ENCODE peak calls at places on chromosomes 5 and 9, in six cellular contexts. U is cardiac fibroblast, Q is astrocyte, Z is lower lobe of right lung, T is colonic mucosa, G is AG04449. B is an unnamed sample.
A peak's percentile ranks its signal among the peaks of the same experiment; 100 is the strongest.

GRCh38 chr5:80437326-80437725 is 29.5 kb downstream of the ZFYVE16 start:
- DNase-seq in T (no peak), Q (no peak), Z (no peak), U (no peak), G (no peak), B (no peak)

GRCh38 chr5:60287174-60287771 is 393.7 kb upstream of the PDE4D start:
- DNase-seq in T (peak; percentile 43), U (peak; percentile 39), G (no peak), Z (peak; percentile 76), Q (peak; percentile 31), B (peak; percentile 57)

GRCh38 chr9:123390337-123391135 is 34.5 kb downstream of the CRB2 start:
- DNase-seq in Q (no peak), U (no peak), G (no peak), Z (no peak), T (no peak), B (no peak)

GRCh38 chr9:27088981-27089380 is 20.0 kb upstream of the TEK start:
- DNase-seq in U (peak; percentile 86), Q (peak; percentile 87), Z (no peak), G (peak; percentile 69), T (no peak), B (peak; percentile 87)

GRCh38 chr5:180176191-180176590 is 32.8 kb downstream of the RASGEF1C start:
- DNase-seq in Q (no peak), G (no peak), U (no peak), Z (no peak), T (peak; percentile 7), B (no peak)

GRCh38 chr9:36928210-36928609 is 105.9 kb downstream of the PAX5 start:
- DNase-seq in G (no peak), Z (no peak), T (no peak), U (no peak), Q (no peak), B (no peak)

GRCh38 chr9:127175319-127175715 is 52.9 kb upstream of the ANGPTL2 start:
- DNase-seq in U (no peak), T (no peak), G (no peak), Z (no peak), Q (no peak), B (no peak)

GRCh38 chr5:136222575-136223235 is 29.7 kb upstream of the SMIM32 start:
- DNase-seq in G (no peak), Z (no peak), U (no peak), Q (no peak), T (no peak), B (no peak)

DNA sequence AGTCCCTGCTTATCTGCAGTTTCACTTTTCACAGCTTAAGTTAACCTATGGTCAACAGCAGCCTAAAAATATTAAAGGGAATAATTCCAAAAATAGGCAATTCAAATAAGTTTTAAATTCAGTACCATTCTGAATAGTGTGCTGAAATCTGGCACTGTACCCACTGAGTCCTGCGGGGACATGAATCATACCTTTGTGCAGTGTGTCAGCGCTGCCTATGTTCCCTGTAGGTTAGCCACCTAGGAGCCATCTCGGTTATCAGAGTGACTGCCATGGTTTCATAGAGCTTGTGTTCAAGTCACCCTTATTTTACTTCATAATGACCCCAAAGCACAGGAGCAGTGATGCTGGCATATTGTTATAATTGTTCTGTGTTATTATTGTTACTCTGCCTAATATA is 139.9 kb downstream of the GPBP1 start:
- DNase-seq in T (no peak), Q (no peak), U (peak; percentile 49), Z (no peak), G (no peak), B (no peak)
- H3K4me3 ChIP-seq in T (no peak overlapping the region), Q (no peak overlapping the region), U (no peak overlapping the region), Z (no peak overlapping the region), G (no peak overlapping the region), B (no peak overlapping the region)

DNA sequence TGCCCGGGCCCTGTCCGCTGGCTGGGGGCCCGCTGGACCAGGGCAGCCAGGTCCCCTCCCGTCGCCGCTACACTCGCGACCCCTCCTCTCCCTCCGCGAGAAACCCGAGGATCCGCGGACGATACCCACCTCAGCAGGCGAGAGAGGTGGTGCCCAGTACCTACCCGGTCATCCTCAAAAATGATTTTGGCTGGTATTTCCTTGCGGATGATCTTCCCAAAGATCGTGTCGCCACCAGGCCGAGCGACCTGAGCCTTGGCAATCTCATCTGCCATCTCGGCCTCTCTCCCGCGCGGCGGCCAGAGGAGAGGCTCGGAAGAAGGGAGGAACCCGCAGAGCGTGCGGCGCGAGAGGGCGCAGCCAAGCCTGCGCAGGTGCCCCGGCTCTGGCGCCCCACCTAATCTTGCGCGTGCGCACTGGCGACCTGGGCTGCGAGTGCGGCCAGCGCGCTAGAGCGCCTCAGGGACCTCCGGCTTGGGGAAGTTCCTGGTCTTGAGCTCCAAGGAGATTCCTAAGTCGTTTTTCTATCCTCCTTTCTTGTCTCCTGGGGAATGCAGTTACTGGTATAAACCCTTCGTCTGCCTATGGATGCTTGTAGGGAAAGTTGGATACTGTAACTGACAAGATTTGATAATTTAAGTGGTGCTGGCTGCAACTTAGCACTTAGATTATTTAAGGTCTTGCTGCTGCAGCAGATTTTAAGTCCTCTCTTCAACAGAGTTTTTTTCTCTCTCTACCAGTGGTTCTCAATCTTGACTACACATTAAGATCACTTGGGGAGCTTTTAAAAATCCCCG is at the start of gene HINT1:
- DNase-seq in Z (peak; percentile 96), Q (peak; percentile 68), T (peak; percentile 95), G (peak; percentile 17), U (peak; percentile 87), B (peak; percentile 86)
- TF ChIP-seq CTCF in Z (no peak), Q (no peak), T (no peak), G (peak; percentile 42), U (no peak), B (no peak)

DNA sequence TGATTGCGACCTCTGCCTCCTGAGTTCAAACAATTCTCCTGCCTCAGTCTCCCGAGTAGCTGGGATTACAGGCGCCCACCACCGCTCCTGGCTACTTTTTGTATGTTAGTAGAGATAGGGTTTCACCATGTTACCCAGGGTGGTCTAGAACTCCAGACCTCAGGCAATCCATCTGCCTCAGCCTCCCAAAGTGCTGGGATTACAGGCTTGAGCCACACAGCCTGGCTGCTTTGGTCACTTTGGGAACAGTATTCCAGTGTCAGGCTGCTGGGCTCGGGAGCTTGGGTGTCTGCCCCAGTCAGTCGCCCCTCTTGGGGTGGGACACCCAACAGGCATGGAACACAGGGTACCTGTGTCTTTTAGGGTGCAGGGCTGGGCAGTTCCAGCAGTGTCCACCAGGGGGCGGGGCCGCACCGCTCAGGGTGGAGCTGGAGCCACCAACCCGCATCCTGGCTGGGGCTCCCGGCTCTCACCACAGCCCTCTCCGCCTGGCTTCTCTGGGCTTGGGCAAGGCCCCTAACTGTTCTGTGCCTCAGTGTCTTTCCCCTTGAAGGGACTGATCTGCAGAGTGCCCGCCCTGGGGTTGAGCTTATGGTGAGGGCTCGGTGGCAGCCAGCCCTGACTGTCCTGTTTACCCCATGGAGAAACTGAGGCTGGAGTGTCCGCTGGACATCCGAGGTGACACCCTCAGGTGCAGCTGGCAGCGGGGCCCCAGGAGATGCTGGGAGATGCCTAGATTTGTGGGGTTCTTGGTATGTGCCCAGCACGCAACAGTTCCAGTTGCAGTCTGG is 6.4 kb upstream of the RNU6ATAC start:
- DNase-seq in T (no peak), Z (no peak), G (no peak), Q (no peak), U (no peak), B (no peak)
- H3K4me3 ChIP-seq in T (no peak overlapping the region), Z (no peak overlapping the region), G (no peak overlapping the region), Q (no peak overlapping the region), U (no peak overlapping the region), B (no peak overlapping the region)

GRCh38 chr9:19946446-19947109 is 157.7 kb upstream of the SLC24A2 start:
- DNase-seq in Z (no peak), Q (peak; percentile 18), G (no peak), T (no peak), U (peak; percentile 76), B (peak; percentile 42)
- TF ChIP-seq CTCF in Z (no peak), Q (peak; percentile 25), G (peak; percentile 40), T (no peak), U (peak; percentile 73), B (peak; percentile 61)

GRCh38 chr5:141051526-141051876 is 327 bp downstream of the PCDHB1 start:
- DNase-seq in Q (no peak), G (no peak), U (no peak), T (no peak), Z (no peak), B (no peak)

GRCh38 chr5:141050622-141051525 is at the start of gene PCDHB1:
- DNase-seq in U (no peak), G (no peak), T (no peak), Z (no peak), Q (no peak), B (no peak)
- H3K4me3 ChIP-seq in U (peak within 1 kb of the TSS; percentile 15), G (no peak within 1 kb of the TSS), T (no peak within 1 kb of the TSS), Z (peak within 1 kb of the TSS; percentile 54), Q (no peak within 1 kb of the TSS), B (peak within 1 kb of the TSS; percentile 32)

DNA sequence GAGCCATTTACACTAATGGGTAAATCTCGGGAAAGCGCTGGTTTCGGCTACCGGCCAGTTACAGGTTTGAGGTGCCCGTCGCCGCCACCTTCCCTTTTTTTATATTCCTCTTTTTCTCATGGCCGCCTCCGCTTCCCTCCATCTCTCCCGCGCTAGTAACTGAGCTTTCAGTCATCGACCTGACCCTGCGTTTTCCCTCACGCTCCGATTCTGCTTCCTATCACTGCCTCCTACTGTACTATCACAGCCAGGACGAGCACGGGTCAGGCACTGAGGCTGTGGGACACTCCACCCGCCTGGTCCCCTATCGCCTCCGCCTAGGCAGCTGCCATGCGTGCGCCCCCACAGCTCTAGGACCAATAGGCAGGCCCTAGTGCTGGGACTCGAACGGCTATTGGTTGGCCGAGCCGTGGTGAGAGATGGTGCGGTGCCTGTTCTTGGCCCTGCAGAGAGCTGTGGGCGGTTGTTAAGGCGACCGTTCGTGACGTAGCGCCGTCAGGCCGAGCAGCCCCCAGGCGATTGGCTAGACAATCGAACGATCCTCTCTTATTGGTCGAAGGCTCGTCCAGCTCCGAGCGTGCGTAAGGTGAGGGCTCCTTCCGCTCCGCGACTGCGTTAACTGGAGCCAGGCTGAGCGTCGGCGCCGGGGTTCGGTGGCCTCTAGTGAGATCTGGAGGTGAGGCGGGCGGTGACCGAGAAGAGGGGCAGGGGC is at the start of gene HMGCR:
- DNase-seq in Z (peak; percentile 99), U (peak; percentile 99), G (peak; percentile 96), T (peak; percentile 98), Q (peak; percentile 99), B (peak; percentile 100)
- TF ChIP-seq CTCF in Z (peak; percentile 8), U (peak; percentile 14), G (peak; percentile 37), T (no peak), Q (no peak), B (peak; percentile 12)

GRCh38 chr9:92894711-92895362 is 17.0 kb upstream of the ZNF484 start:
- DNase-seq in T (no peak), Z (no peak), G (no peak), U (no peak), Q (no peak), B (no peak)
- H3K4me3 ChIP-seq in T (no peak overlapping the region), Z (no peak overlapping the region), G (no peak overlapping the region), U (no peak overlapping the region), Q (no peak overlapping the region), B (no peak overlapping the region)

DNA sequence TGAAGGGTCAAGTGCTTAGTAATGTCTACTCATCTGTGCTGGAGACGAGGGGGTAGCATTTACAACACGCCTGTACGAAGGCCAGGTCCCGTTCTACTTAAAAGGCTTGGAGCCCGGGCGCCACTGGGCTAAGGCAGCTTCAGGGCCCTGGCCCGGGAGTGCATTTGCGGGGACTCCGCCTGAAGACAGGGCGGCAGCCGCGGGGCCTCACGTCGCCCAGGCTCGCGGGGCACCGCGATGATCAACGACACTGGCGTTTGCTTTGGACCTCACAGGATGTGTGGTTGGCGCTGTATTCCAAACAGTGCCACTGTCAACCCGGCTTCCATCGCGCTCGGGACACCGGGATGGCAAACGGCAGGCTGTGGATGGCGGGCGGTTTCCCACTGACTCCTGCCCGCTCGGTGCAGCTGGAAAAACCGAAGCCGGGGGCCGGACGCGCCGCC is 1.1 kb upstream of the TENT4A start:
- DNase-seq in U (peak; percentile 77), T (peak; percentile 67), Q (peak; percentile 79), G (no peak), Z (peak; percentile 72), B (peak; percentile 52)
- TF ChIP-seq CTCF in U (peak; percentile 20), T (no peak), Q (peak; percentile 23), G (no peak), Z (no peak), B (no peak)